ENCODE peak calls at places on chromosomes 12 and 14, in nine cellular contexts. E, P, B, K, D, C, J, N and F are unnamed samples. For H3K4me1, the result is how much of the 10 kb centered on the place peaks cover.

GRCh38 chr12:123329799-123330198 is 34.8 kb downstream of the SBNO1 start:
- DNase-seq in E (no peak), P (no peak), B (no peak), K (no peak), D (no peak), C (no peak), J (no peak), N (no peak), F (no peak)

GRCh38 chr12:104680070-104680469 is 223.3 kb downstream of the CHST11 start:
- DNase-seq in E (peak), P (no peak), B (no peak), K (no peak), D (peak), C (no peak), J (no peak), N (no peak), F (no peak)

GRCh38 chr12:5343711-5344110 is 88.2 kb upstream of the NTF3 start:
- DNase-seq in E (no peak), P (no peak), B (no peak), K (no peak), D (no peak), C (no peak), J (no peak), N (peak), F (no peak)

GRCh38 chr14:59004012-59004411 is 184.5 kb upstream of the DAAM1 start:
- DNase-seq in E (no peak), P (peak), B (no peak), K (no peak), D (no peak), C (no peak), J (no peak), N (no peak), F (no peak)

GRCh38 chr14:61186341-61186740 is 94.8 kb downstream of the TMEM30B start:
- DNase-seq in E (no peak), P (peak), B (no peak), K (no peak), D (no peak), C (no peak), J (no peak), N (no peak), F (no peak)

GRCh38 chr14:60647081-60647836 is 2.0 kb downstream of the SIX1 start:
- DNase-seq in E (peak), P (peak), B (no peak), K (peak), D (no peak), C (peak), J (peak), N (no peak), F (peak)

GRCh38 chr12:116492703-116493324 is 66.4 kb upstream of the MAP1LC3B2 start:
- DNase-seq in E (peak), P (peak), B (no peak), K (no peak), D (peak), C (no peak), J (no peak), N (no peak), F (peak)

GRCh38 chr14:89067293-89067972 is 243.0 kb downstream of the TTC8 start:
- DNase-seq in E (peak), P (no peak), B (no peak), K (no peak), D (peak), C (no peak), J (no peak), N (peak), F (no peak)

GRCh38 chr12:132866251-132866828 is 21.1 kb downstream of the CHFR start:
- DNase-seq in E (peak), P (peak), B (no peak), K (no peak), D (no peak), C (no peak), J (peak), N (peak), F (no peak)

GRCh38 chr14:105267820-105268548 is 19.7 kb downstream of the BTBD6 start:
- DNase-seq in E (no peak), P (no peak), B (no peak), K (no peak), D (no peak), C (no peak), J (no peak), N (no peak), F (no peak)

GRCh38 chr12:52014567-52015392 is 8.0 kb downstream of the TAMALIN start:
- DNase-seq in E (peak), P (no peak), B (no peak), K (no peak), D (no peak), C (no peak), J (no peak), N (no peak), F (no peak)

GRCh38 chr14:89000007-89000942 is 175.8 kb downstream of the TTC8 start:
- DNase-seq in E (peak), P (peak), B (no peak), K (peak), D (peak), C (no peak), J (no peak), N (peak), F (no peak)

GRCh38 chr14:86221000-86221399 is 691.1 kb downstream of the FLRT2 start:
- DNase-seq in E (peak), P (peak), B (no peak), K (no peak), D (peak), C (no peak), J (no peak), N (no peak), F (no peak)

GRCh38 chr14:96638041-96638855 is 136.1 kb downstream of the PAPOLA start:
- DNase-seq in E (no peak), P (no peak), B (no peak), K (no peak), D (no peak), C (no peak), J (no peak), N (no peak), F (no peak)

GRCh38 chr14:83470466-83470865 is 1936.8 kb upstream of the SEL1L start:
- DNase-seq in E (no peak), P (peak), B (no peak), K (no peak), D (no peak), C (no peak), J (no peak), N (no peak), F (no peak)

GRCh38 chr12:49748306-49748705 is 6.9 kb downstream of the TMBIM6 start:
- DNase-seq in E (no peak), P (peak), B (no peak), K (no peak), D (no peak), C (no peak), J (no peak), N (no peak), F (no peak)

GRCh38 chr12:61536117-61536516 is 724.1 kb upstream of the USP15 start:
- DNase-seq in E (no peak), P (no peak), B (no peak), K (no peak), D (no peak), C (no peak), J (no peak), N (no peak), F (no peak)

GRCh38 chr14:76904740-76905569 is 78.7 kb downstream of the LRRC74A start:
- DNase-seq in E (no peak), P (peak), B (peak), K (peak), D (peak), C (no peak), J (peak), N (peak), F (peak)

GRCh38 chr12:47773062-47773857 is at the start of gene SLC48A1:
- DNase-seq in E (peak), P (peak), B (peak), K (no peak), D (peak), C (peak), J (peak), N (peak), F (peak)

GRCh38 chr12:92784795-92785562 is 82.2 kb downstream of the PLEKHG7 start:
- DNase-seq in E (peak), P (peak), B (no peak), K (no peak), D (peak), C (no peak), J (peak), N (peak), F (peak)

GRCh38 chr14:50830044-50830931 is 674 bp downstream of the NIN start:
- DNase-seq in E (peak), P (peak), B (peak), K (peak), D (peak), C (peak), J (peak), N (peak), F (no peak)

GRCh38 chr14:26597136-26598080 is at the start of gene NOVA1:
- DNase-seq in E (peak), P (peak), B (peak), K (no peak), D (no peak), C (peak), J (no peak), N (no peak), F (no peak)

GRCh38 chr12:31965090-31965489 is 5.9 kb downstream of the RESF1 start:
- DNase-seq in E (peak), P (no peak), B (no peak), K (no peak), D (no peak), C (no peak), J (no peak), N (no peak), F (no peak)

GRCh38 chr12:1796515-1797010 is 23.8 kb upstream of the LRTM2 start:
- DNase-seq in E (peak), P (no peak), B (no peak), K (peak), D (no peak), C (peak), J (no peak), N (no peak), F (no peak)

GRCh38 chr14:94675036-94675435 is 62.8 kb downstream of the SERPINA3 start:
- DNase-seq in E (no peak), P (no peak), B (no peak), K (peak), D (no peak), C (no peak), J (no peak), N (no peak), F (no peak)

GRCh38 chr12:19482551-19483109 is 43.3 kb downstream of the AEBP2 start:
- DNase-seq in E (peak), P (no peak), B (no peak), K (no peak), D (no peak), C (no peak), J (no peak), N (no peak), F (no peak)

GRCh38 chr12:12722351-12723146 is 5.4 kb downstream of the CDKN1B start:
- DNase-seq in E (no peak), P (peak), B (no peak), K (no peak), D (no peak), C (no peak), J (no peak), N (no peak), F (no peak)

GRCh38 chr12:12467701-12468218 is 94.9 kb downstream of the DUSP16 start:
- DNase-seq in E (no peak), P (no peak), B (no peak), K (no peak), D (no peak), C (no peak), J (no peak), N (no peak), F (no peak)

GRCh38 chr12:53994268-53994690 is 5.7 kb upstream of the HOXC9 start:
- DNase-seq in E (no peak), P (no peak), B (no peak), K (no peak), D (no peak), C (peak), J (no peak), N (no peak), F (no peak)

GRCh38 chr12:14854586-14855163 is 11.3 kb upstream of the ART4 start:
- DNase-seq in E (no peak), P (peak), B (no peak), K (no peak), D (no peak), C (no peak), J (no peak), N (no peak), F (no peak)

GRCh38 chr12:130981947-130982346 is 28.2 kb downstream of the ADGRD1 start:
- DNase-seq in E (no peak), P (no peak), B (no peak), K (no peak), D (no peak), C (no peak), J (no peak), N (no peak), F (no peak)

GRCh38 chr12:47360771-47361388 is 281.1 kb upstream of the AMIGO2 start:
- DNase-seq in E (no peak), P (no peak), B (no peak), K (no peak), D (peak), C (no peak), J (no peak), N (no peak), F (no peak)

GRCh38 chr12:67025543-67026114 is 243.5 kb upstream of the CAND1 start:
- DNase-seq in E (peak), P (peak), B (no peak), K (no peak), D (peak), C (no peak), J (no peak), N (no peak), F (peak)

GRCh38 chr12:53224268-53224896 is 7.6 kb downstream of the RARG start:
- DNase-seq in E (peak), P (peak), B (no peak), K (peak), D (no peak), C (no peak), J (peak), N (no peak), F (peak)

GRCh38 chr12:71691504-71692129 is 5.7 kb downstream of the TMEM19 start:
- DNase-seq in E (no peak), P (no peak), B (no peak), K (no peak), D (no peak), C (no peak), J (no peak), N (no peak), F (no peak)

GRCh38 chr12:75658826-75659823 is 147.7 kb upstream of the KRR1 start:
- DNase-seq in E (no peak), P (peak), B (no peak), K (no peak), D (no peak), C (no peak), J (no peak), N (no peak), F (no peak)

GRCh38 chr12:2667716-2668440 is 126.9 kb upstream of the FKBP4 start:
- DNase-seq in E (no peak), P (no peak), B (no peak), K (no peak), D (no peak), C (no peak), J (no peak), N (no peak), F (no peak)

GRCh38 chr12:65170245-65170881 is 980 bp downstream of the LEMD3 start:
- DNase-seq in E (peak), P (peak), B (peak), K (peak), D (peak), C (peak), J (peak), N (peak), F (no peak)

GRCh38 chr12:65171073-65171472 is 1.7 kb downstream of the LEMD3 start:
- DNase-seq in E (no peak), P (peak), B (no peak), K (no peak), D (no peak), C (no peak), J (no peak), N (no peak), F (no peak)

GRCh38 chr12:65168606-65169310 is 625 bp upstream of the LEMD3 start:
- DNase-seq in E (no peak), P (peak), B (no peak), K (no peak), D (no peak), C (no peak), J (no peak), N (no peak), F (no peak)

GRCh38 chr12:65169311-65170244 is at the start of gene LEMD3:
- DNase-seq in E (peak), P (peak), B (peak), K (peak), D (peak), C (peak), J (peak), N (peak), F (peak)

DNA sequence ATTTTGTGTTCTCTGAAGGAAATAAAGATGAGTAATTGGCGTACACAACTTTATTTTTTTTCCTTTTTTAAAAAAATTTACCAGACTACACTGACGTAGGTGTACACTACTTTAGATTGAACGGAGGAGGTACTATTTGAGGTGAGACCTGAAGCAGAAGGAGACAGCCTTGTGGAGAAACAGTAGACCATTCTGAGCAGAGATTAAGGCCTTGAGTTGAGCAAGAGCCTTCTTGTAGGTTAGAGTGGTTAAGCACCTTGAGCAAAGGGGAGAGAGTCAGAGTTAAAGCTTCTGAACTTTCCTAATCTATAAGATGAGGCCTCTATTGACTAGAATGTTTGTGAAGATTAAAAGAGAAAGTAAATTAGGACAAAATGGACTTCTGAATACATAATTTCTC is 2.5 kb downstream of the LEMD3 start:
- DNase-seq in E (no peak), P (peak), B (no peak), K (no peak), D (no peak), C (no peak), J (no peak), N (no peak), F (peak)
- H3K4me3 ChIP-seq in E (peak), P (peak), B (peak), K (peak), D (peak), C (peak), J (peak), N (no peak), F (peak)

GRCh38 chr12:113240395-113240794 is 19.1 kb downstream of the TPCN1 start:
- DNase-seq in E (no peak), P (no peak), B (no peak), K (no peak), D (no peak), C (peak), J (no peak), N (no peak), F (no peak)
- H3K4me1 ChIP-seq in E (under half), P (half or more), B (half or more), K (under half), D (under half), C (under half), J (under half), N (under half), F (half or more)

GRCh38 chr12:8031872-8032241 is 659 bp upstream of the FOXJ2 start:
- DNase-seq in E (no peak), P (no peak), B (no peak), K (no peak), D (no peak), C (no peak), J (no peak), N (no peak), F (no peak)
- H3K4me3 ChIP-seq in E (peak), P (peak), B (peak), K (peak), D (peak), C (peak), J (peak), N (no peak), F (peak)

GRCh38 chr14:32008602-32009193 is 68.4 kb upstream of the ARHGAP5 start:
- DNase-seq in E (no peak), P (no peak), B (no peak), K (no peak), D (no peak), C (no peak), J (no peak), N (no peak), F (no peak)

GRCh38 chr14:32006267-32007110 is 70.6 kb upstream of the ARHGAP5 start:
- DNase-seq in E (no peak), P (no peak), B (no peak), K (no peak), D (no peak), C (no peak), J (no peak), N (peak), F (peak)

GRCh38 chr14:32004300-32004699 is 72.8 kb upstream of the ARHGAP5 start:
- DNase-seq in E (no peak), P (no peak), B (no peak), K (no peak), D (no peak), C (no peak), J (no peak), N (no peak), F (no peak)

GRCh38 chr14:32007755-32008374 is 69.2 kb upstream of the ARHGAP5 start:
- DNase-seq in E (no peak), P (no peak), B (no peak), K (no peak), D (no peak), C (no peak), J (no peak), N (no peak), F (no peak)

DNA sequence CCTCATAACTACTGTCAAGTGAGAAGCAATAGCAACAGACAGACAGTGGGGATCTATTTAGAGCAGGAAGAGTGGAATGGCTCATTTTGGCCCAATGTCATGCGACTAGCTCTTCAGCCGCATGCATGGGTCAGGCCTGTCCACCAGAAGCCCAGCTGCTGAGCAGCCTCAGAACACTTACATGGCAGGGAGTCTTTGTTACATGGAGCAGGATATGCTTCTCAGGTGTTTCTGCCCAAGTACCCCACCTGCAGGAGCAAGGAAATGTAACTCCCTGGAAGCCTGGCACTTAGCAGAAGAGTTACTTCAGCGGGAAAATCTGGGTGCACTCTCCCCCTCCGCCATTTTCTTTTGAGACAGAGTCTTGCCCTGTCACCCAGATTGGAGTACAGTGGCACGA is 73.5 kb upstream of the ARHGAP5 start:
- DNase-seq in E (no peak), P (no peak), B (no peak), K (no peak), D (no peak), C (no peak), J (no peak), N (no peak), F (no peak)
- H3K4me1 ChIP-seq in E (under half), P (under half), B (under half), K (under half), D (under half), C (under half), J (under half), N (under half), F (under half)

DNA sequence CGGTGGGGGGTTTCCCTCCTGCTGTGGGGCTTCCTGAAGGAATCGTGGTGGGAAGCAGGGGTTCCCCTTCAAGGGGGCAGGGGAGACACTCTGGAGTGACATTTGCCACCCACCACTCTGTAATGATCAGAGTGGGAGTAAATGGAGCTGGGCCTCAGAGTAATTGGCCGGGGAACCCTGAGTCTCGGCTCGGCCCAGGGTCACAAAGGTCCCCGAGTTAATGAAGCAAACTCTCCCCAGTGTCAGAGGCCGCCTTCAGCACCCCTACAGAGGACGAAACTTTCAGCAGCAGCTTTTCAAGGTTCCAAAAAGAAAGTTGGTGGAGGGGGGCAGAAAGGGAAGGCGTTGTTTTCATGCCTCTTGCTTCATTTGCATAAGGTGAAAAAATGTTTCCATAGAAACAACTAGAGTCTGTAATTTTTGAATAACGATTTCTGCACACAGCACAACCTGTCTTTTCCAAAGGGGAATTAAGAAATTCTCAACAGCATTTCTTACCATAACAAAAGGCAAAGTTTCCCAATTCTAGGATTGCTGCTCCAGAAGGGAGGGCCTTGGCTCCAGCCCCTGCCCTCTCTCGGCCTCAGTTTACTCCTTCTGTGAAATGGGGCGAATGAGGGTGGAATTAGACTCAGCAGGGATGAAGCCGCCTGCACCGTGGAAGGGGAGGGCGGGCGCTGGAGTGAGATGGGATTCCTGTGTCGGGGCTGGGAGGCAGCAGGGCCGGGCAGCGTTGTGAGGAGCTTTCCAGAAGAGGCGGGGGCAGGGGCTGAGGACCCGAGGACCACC is 67.0 kb upstream of the BEGAIN start:
- DNase-seq in E (no peak), P (no peak), B (no peak), K (no peak), D (no peak), C (no peak), J (no peak), N (no peak), F (no peak)
- H3K4me3 ChIP-seq in E (peak), P (no peak), B (no peak), K (no peak), D (no peak), C (peak), J (no peak), N (no peak), F (no peak)